ENCODE peak calls at places on chromosomes 1 and 21, in nine cellular contexts. E is pancreas; F is GM23248; M is mammary epithelial cell; U is naive thymus-derived CD4-positive, alpha-beta T cell; D is cardiac muscle cell; Q is heart left ventricle; R is HCT116; W is small intestine. P is an unnamed sample.

GRCh38 chr1:240619901-240620621 is 8.1 kb upstream of the GREM2 start:
- DNase-seq in R (no peak), E (no peak), U (no peak), M (no peak), D (no peak), Q (no peak), F (no peak), W (no peak), P (no peak)

GRCh38 chr1:3570081-3570986 is 41.0 kb downstream of the MEGF6 start:
- DNase-seq in R (no peak), D (no peak), E (no peak), U (no peak), F (no peak), M (no peak), Q (no peak), W (no peak), P (no peak)

GRCh38 chr21:16262109-16262508 is 532.3 kb downstream of the USP25 start:
- DNase-seq in M (no peak), U (no peak), F (no peak), W (no peak), R (no peak), D (no peak), E (no peak), Q (no peak), P (no peak)

GRCh38 chr1:166197141-166197540 is 30.3 kb upstream of the FAM78B start:
- DNase-seq in M (peak; percentile 18), D (peak; percentile 5), F (no peak), E (peak; percentile 28), Q (no peak), U (no peak), W (peak; percentile 32), R (no peak), P (no peak)

GRCh38 chr1:241639040-241639652 is 1.0 kb downstream of the CHML start:
- DNase-seq in W (peak; percentile 21), E (no peak), D (peak; percentile 48), F (peak; percentile 32), Q (no peak), U (peak; percentile 21), R (no peak), M (peak; percentile 27), P (no peak)

GRCh38 chr1:96039910-96040309 is 681.7 kb upstream of the PTBP2 start:
- DNase-seq in U (no peak), R (no peak), Q (no peak), M (no peak), E (no peak), D (no peak), W (no peak), F (no peak), P (no peak)

GRCh38 chr1:30490554-30491053 is 232.8 kb downstream of the MATN1 start:
- DNase-seq in F (no peak), W (no peak), U (no peak), Q (no peak), M (no peak), D (no peak), R (no peak), E (no peak), P (no peak)

GRCh38 chr1:200506471-200506870 is 96.6 kb upstream of the ZNF281 start:
- DNase-seq in R (no peak), Q (no peak), W (no peak), M (no peak), U (no peak), F (no peak), D (no peak), E (no peak), P (no peak)

GRCh38 chr1:54153548-54154439 is 994 bp upstream of the CDCP2 start:
- DNase-seq in R (no peak), M (peak; percentile 62), D (peak; percentile 88), U (no peak), W (peak; percentile 81), Q (no peak), E (peak; percentile 74), F (peak; percentile 89), P (peak; percentile 88)

GRCh38 chr1:50656931-50657330 is 233.7 kb upstream of the DMRTA2 start:
- DNase-seq in E (no peak), R (no peak), Q (no peak), F (no peak), M (no peak), U (no peak), W (no peak), D (no peak), P (no peak)

GRCh38 chr1:111768625-111769024 is 12.9 kb downstream of the DDX20 start:
- DNase-seq in D (no peak), F (no peak), Q (no peak), M (no peak), R (no peak), E (no peak), W (no peak), U (no peak), P (no peak)

GRCh38 chr1:244783138-244783537 is 52.3 kb upstream of the COX20 start:
- DNase-seq in M (no peak), Q (no peak), R (no peak), E (no peak), D (no peak), U (no peak), W (no peak), F (no peak), P (no peak)

GRCh38 chr1:245516178-245516829 is 361.5 kb downstream of the KIF26B start:
- DNase-seq in M (no peak), U (no peak), E (no peak), D (no peak), F (no peak), R (no peak), Q (no peak), W (no peak), P (no peak)

DNA sequence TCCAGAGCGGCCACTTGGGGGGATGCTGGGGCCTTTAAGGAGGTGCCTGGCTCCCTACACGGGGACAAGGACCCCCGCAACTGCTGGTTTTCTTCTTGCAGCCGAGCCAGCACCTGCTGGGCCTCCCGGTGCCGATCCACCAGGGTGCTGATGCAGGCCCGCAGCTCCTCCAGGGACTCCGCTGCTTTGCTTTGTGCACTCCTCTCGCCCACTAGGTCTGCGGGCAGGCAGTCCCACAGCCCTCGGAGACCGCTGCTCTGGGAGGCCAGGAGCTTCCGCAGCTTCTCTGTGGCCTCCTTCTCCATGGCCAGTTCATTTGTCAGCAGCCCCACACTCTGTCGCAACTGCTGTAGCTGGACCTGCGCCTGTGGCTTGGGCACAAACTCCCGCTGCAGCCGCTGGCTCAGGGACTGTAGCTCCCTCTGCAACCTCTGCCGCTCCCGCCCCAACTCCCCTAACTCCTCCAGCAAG is 13.2 kb downstream of the ANKRD35 start:
- DNase-seq in U (no peak), R (no peak), Q (peak; percentile 79), E (no peak), D (peak; percentile 52), W (no peak), M (no peak), F (peak; percentile 69), P (peak; percentile 93)
- H3K4me3 ChIP-seq in U (peak overlapping the region; percentile 55), R (no peak overlapping the region), Q (peak overlapping the region; percentile 41), E (no peak overlapping the region), D (no peak overlapping the region), W (no peak overlapping the region), M (peak overlapping the region; percentile 39), F (peak overlapping the region; percentile 62), P (peak overlapping the region; percentile 81)

GRCh38 chr1:26317143-26317542 is 615 bp upstream of the CD52 start:
- DNase-seq in U (no peak), E (no peak), F (no peak), D (no peak), Q (no peak), W (no peak), R (no peak), M (no peak), P (no peak)

GRCh38 chr1:26315874-26316850 is 1.6 kb upstream of the CD52 start:
- DNase-seq in M (no peak), D (no peak), Q (no peak), U (no peak), R (no peak), F (no peak), E (no peak), W (no peak), P (no peak)

GRCh38 chr1:26320896-26321295 is 3.1 kb downstream of the CD52 start:
- DNase-seq in M (no peak), W (no peak), U (no peak), Q (no peak), D (no peak), R (no peak), F (no peak), E (no peak), P (no peak)

GRCh38 chr1:26318338-26319064 is 743 bp downstream of the CD52 start:
- DNase-seq in M (no peak), F (peak; percentile 58), W (no peak), Q (no peak), E (no peak), D (no peak), R (no peak), U (no peak), P (no peak)

DNA sequence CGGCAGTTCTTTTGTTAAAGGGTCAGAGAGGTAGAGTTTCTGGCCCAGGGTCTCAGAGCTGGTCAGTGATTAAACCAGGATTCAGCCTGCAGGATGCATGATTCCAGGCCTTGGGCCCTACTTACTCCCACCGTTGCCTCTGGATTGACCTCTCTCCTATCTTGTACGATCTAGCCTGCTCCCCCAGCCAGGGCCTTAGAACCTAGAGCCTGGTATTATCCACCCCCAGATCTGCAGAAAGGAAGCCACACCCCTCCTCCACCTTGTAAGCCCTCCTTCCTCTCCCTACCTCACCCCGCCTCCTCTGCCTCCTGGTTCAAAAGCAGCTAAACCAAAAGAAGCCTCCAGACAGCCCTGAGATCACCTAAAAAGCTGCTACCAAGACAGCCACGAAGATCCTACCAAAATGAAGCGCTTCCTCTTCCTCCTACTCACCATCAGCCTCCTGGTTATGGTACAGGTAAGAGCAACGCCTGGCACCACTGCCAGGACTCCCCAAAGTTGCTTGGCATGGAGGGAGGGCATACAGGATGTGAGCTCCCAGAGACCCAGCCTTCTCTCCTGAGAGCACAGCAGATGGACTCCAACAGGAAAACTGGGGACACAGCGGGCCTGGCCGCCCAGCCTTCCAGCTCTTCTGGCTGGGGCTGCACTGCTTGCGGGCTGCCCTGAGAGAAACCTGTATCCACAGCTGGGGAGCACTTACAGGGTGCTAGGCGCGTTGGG is at the start of gene CD52:
- DNase-seq in W (peak; percentile 45), E (no peak), M (no peak), R (no peak), F (no peak), Q (no peak), U (peak; percentile 70), D (no peak), P (no peak)
- H3K4me1 ChIP-seq in W (no peaks in the 10 kb centered on the region), E (no peaks in the 10 kb centered on the region), M (peaks cover 9% of the 10 kb centered on the region), R (peaks cover 16% of the 10 kb centered on the region), F (peaks cover 10% of the 10 kb centered on the region), Q (peaks cover 13% of the 10 kb centered on the region), U (peaks cover 66% of the 10 kb centered on the region), D (no peaks in the 10 kb centered on the region), P (peaks cover 4% of the 10 kb centered on the region)

GRCh38 chr1:27005166-27005530 is 7.5 kb downstream of the TENT5B start:
- DNase-seq in M (no peak), U (no peak), Q (no peak), D (no peak), R (no peak), E (no peak), W (no peak), F (no peak), P (no peak)
- H3K4me3 ChIP-seq in M (no peak overlapping the region), U (no peak overlapping the region), Q (no peak overlapping the region), D (no peak overlapping the region), R (no peak overlapping the region), E (no peak overlapping the region), W (no peak overlapping the region), F (no peak overlapping the region), P (no peak overlapping the region)

DNA sequence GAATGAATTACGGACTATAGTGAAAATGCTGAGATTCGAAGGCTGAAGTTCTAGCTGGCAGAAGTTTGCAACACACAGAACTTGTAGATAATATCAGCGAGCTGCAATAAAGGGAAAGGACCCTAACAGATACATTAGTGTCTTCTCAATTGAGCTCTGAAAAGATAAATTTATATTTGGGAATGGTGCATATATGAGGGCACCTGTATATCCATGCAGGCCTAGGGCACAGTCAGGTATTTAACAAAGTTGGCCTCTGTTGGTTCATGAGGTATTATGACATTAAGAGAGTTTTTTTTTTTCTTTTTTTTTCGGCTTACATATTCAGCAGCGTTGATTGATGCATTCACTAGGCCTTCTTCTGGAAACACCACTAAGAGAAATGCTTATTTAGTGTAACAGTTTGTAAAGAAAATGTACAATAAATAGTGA is 2.2 kb downstream of the NFIA start:
- DNase-seq in M (no peak), W (no peak), R (no peak), Q (no peak), E (no peak), D (no peak), F (peak; percentile 24), U (no peak), P (no peak)
- H3K4me1 ChIP-seq in M (peaks cover 32% of the 10 kb centered on the region), W (peaks cover 7% of the 10 kb centered on the region), R (peaks cover 32% of the 10 kb centered on the region), Q (peaks cover 66% of the 10 kb centered on the region), E (peaks cover 47% of the 10 kb centered on the region), D (peaks cover 34% of the 10 kb centered on the region), F (peaks cover 29% of the 10 kb centered on the region), U (peaks cover 21% of the 10 kb centered on the region), P (peaks cover 30% of the 10 kb centered on the region)

P was measured in psoas muscle.